ENCODE peak calls at places on chromosomes 1 and 21, in six cellular contexts. E is A549, N is upper lobe of right lung, B is brain microvascular endothelial cell, X is mesendoderm, W is GM23248. T is an unnamed sample.

GRCh38 chr1:100458925-100459814 is 78.8 kb upstream of the GPR88 start:
- DNase-seq in E (peak), N (peak), B (peak), X (peak), W (peak), T (peak)

GRCh38 chr1:114103992-114104391 is 49.7 kb downstream of the SYT6 start:
- DNase-seq in E (no peak), N (no peak), B (no peak), X (no peak), W (no peak), T (no peak)

GRCh38 chr1:226492738-226493137 is 55.8 kb upstream of the STUM start:
- DNase-seq in E (no peak), N (no peak), B (no peak), X (no peak), W (no peak), T (no peak)

GRCh38 chr1:12636098-12636950 is 7.6 kb upstream of the AADACL4 start:
- DNase-seq in E (no peak), N (no peak), B (peak), X (peak), W (peak), T (peak)

GRCh38 chr1:19597463-19598309 is 46.4 kb upstream of the NBL1 start:
- DNase-seq in E (peak), N (no peak), B (peak), X (peak), W (peak), T (no peak)

GRCh38 chr1:11496551-11497080 is 17.7 kb downstream of the DISP3 start:
- DNase-seq in E (no peak), N (no peak), B (no peak), X (no peak), W (no peak), T (no peak)

GRCh38 chr1:87155180-87155579 is 173.5 kb upstream of the LMO4 start:
- DNase-seq in E (no peak), N (no peak), B (no peak), X (no peak), W (no peak), T (no peak)

GRCh38 chr1:22636369-22636768 is at the start of gene C1QA:
- DNase-seq in E (no peak), N (peak), B (no peak), X (no peak), W (no peak), T (peak)

GRCh38 chr1:35660581-35661473 is 19.5 kb upstream of the PSMB2 start:
- DNase-seq in E (peak), N (no peak), B (peak), X (peak), W (peak), T (no peak)

GRCh38 chr1:81226603-81226928 is 574.2 kb upstream of the ADGRL2 start:
- DNase-seq in E (no peak), N (no peak), B (no peak), X (no peak), W (no peak), T (no peak)

GRCh38 chr1:232355162-232356006 is 274.5 kb downstream of the SIPA1L2 start:
- DNase-seq in E (no peak), N (no peak), B (no peak), X (no peak), W (no peak), T (no peak)

GRCh38 chr1:51044834-51045233 is 57.2 kb upstream of the C1orf185 start:
- DNase-seq in E (no peak), N (no peak), B (no peak), X (no peak), W (peak), T (no peak)

GRCh38 chr1:203796223-203796747 is 862 bp downstream of the ZBED6 start:
- DNase-seq in E (peak), N (peak), B (peak), X (peak), W (peak), T (no peak)

GRCh38 chr1:113905435-113905861 is 322 bp downstream of the DCLRE1B start:
- DNase-seq in E (no peak), N (no peak), B (no peak), X (peak), W (peak), T (peak)

GRCh38 chr1:29837306-29837646 is 601.0 kb downstream of the PTPRU start:
- DNase-seq in E (no peak), N (no peak), B (no peak), X (no peak), W (no peak), T (peak)

GRCh38 chr1:10046356-10047085 is 13.8 kb downstream of the UBE4B start:
- DNase-seq in E (no peak), N (no peak), B (no peak), X (no peak), W (peak), T (no peak)

GRCh38 chr1:182185822-182186756 is 124.6 kb upstream of the ZNF648 start:
- DNase-seq in E (peak), N (no peak), B (peak), X (peak), W (peak), T (no peak)

GRCh38 chr1:53982034-53982761 is 35.8 kb downstream of the LDLRAD1 start:
- DNase-seq in E (no peak), N (no peak), B (peak), X (peak), W (peak), T (no peak)

GRCh38 chr21:39316062-39316461 is 2.6 kb upstream of the BRWD1 start:
- DNase-seq in E (no peak), N (no peak), B (no peak), X (no peak), W (peak), T (no peak)

GRCh38 chr21:35338281-35338680 is 289.2 kb upstream of the RUNX1 start:
- DNase-seq in E (no peak), N (no peak), B (no peak), X (peak), W (no peak), T (no peak)

GRCh38 chr1:20308569-20308968 is 17.9 kb downstream of the VWA5B1 start:
- DNase-seq in E (no peak), N (no peak), B (no peak), X (peak), W (no peak), T (no peak)

GRCh38 chr1:27144349-27144748 is 10.6 kb downstream of the SLC9A1 start:
- DNase-seq in E (no peak), N (no peak), B (no peak), X (no peak), W (no peak), T (no peak)

GRCh38 chr1:42195841-42196240 is 31.3 kb upstream of the GUCA2A start:
- DNase-seq in E (no peak), N (no peak), B (no peak), X (no peak), W (no peak), T (no peak)

GRCh38 chr1:167565922-167566321 is 12.4 kb upstream of the CREG1 start:
- DNase-seq in E (no peak), N (no peak), B (no peak), X (no peak), W (no peak), T (no peak)

GRCh38 chr1:197868751-197869501 is 33.5 kb upstream of the C1orf53 start:
- DNase-seq in E (peak), N (no peak), B (peak), X (peak), W (peak), T (no peak)

GRCh38 chr1:110138956-110139355 is 11.3 kb upstream of the SLC6A17 start:
- DNase-seq in E (no peak), N (no peak), B (no peak), X (no peak), W (no peak), T (no peak)

GRCh38 chr21:25956993-25957714 is 213.4 kb downstream of the APP start:
- DNase-seq in E (no peak), N (no peak), B (peak), X (no peak), W (peak), T (no peak)

GRCh38 chr1:55560246-55560645 is 345.1 kb upstream of the USP24 start:
- DNase-seq in E (no peak), N (no peak), B (no peak), X (no peak), W (no peak), T (no peak)

GRCh38 chr1:236159704-236160539 is 17.6 kb downstream of the GPR137B start:
- DNase-seq in E (no peak), N (peak), B (no peak), X (no peak), W (no peak), T (no peak)

GRCh38 chr1:180791806-180792205 is 120.9 kb upstream of the KIAA1614 start:
- DNase-seq in E (no peak), N (no peak), B (no peak), X (no peak), W (no peak), T (no peak)

GRCh38 chr21:43864313-43864805 is 664 bp upstream of the AGPAT3 start:
- DNase-seq in E (peak), N (peak), B (no peak), X (peak), W (peak), T (no peak)

GRCh38 chr1:209363112-209363511 is 220.4 kb upstream of the CAMK1G start:
- DNase-seq in E (no peak), N (no peak), B (no peak), X (no peak), W (no peak), T (no peak)
- H3K27ac ChIP-seq in E (no peak), N (no peak), B (no peak), X (no peak), W (no peak), T (no peak)

DNA sequence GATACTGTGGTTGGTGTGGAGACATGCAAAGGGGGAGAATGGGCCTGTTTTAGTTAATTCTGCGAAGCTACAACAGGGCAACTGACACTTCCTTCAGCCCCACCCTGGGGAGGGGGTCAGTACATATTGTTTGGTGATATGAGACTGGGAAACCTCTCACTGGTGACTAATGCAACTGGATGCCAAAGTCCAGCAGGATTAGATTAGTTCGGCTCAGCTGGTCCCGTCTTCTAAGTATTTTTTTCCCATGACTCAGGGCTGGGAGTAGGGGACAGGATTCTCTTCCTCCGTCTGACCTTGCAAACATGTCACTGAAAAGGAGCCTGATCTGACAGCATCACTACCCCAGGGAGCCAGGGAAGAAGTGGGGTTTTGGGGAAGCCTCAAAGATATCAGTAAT is 42.9 kb downstream of the PLXNA2 start:
- DNase-seq in E (peak), N (no peak), B (peak), X (no peak), W (peak), T (peak)
- H3K27ac ChIP-seq in E (peak), N (peak), B (peak), X (no peak), W (peak), T (peak)

GRCh38 chr1:155379877-155380192 is 59.1 kb downstream of the RUSC1 start:
- DNase-seq in E (no peak), N (no peak), B (no peak), X (no peak), W (no peak), T (no peak)

GRCh38 chr1:155379180-155379876 is 58.6 kb downstream of the RUSC1 start:
- DNase-seq in E (peak), N (no peak), B (peak), X (peak), W (peak), T (no peak)
- H3K27ac ChIP-seq in E (no peak), N (peak), B (peak), X (no peak), W (peak), T (peak)

DNA sequence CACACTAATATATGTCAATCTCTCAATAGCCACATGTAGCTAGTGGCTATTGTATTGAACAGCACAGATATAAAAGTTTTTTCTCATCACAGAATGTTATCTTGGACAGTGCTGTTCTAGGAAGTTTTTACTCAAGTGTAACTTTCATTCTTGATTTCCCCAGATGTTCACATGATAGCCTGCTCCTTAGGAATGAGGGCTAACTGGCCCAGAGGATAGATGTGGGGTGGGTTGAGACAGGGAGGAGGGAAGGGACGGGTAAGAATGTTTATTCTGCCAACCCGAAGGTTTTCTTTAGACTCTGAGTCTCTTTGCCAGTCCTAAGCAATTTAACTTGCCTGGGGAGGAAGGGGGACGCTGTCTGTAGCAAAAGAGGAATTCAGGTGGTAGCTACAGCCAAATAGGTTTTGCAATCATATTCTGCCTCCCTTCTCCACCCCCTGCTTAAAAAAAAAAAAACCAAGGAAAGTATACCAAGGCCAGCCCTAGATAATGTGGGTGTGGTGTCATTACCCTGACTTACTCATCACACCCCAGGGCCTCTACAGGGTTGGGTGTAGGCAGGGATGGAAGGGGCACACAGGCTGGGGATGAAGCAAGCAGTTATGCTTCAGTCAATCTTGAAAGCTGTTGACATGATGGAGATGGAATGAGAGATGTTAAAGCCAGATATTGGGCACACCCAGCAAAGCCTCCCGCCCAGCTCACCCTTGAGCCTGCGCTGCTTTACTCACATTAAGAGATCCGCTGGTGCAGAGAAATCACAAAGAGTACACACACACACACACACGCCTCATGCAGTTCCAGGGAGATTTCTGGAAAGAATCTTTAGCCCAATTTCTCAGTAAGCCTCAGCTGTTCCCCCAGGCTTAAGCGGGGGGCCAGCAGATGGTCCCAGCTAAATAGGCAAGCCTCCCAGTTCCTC is 59.9 kb downstream of the PLXNA2 start:
- DNase-seq in E (peak), N (no peak), B (peak), X (no peak), W (peak), T (peak)
- H3K27ac ChIP-seq in E (peak), N (peak), B (peak), X (no peak), W (peak), T (peak)

GRCh38 chr1:67816506-67816905 is 16.8 kb downstream of the GNG12 start:
- DNase-seq in E (no peak), N (no peak), B (no peak), X (no peak), W (no peak), T (no peak)

GRCh38 chr1:67816096-67816493 is 17.2 kb downstream of the GNG12 start:
- DNase-seq in E (no peak), N (no peak), B (no peak), X (no peak), W (no peak), T (no peak)

GRCh38 chr1:67812225-67812624 is 21.0 kb downstream of the GNG12 start:
- DNase-seq in E (no peak), N (no peak), B (no peak), X (no peak), W (no peak), T (no peak)

GRCh38 chr1:67815303-67816095 is 17.8 kb downstream of the GNG12 start:
- DNase-seq in E (no peak), N (no peak), B (no peak), X (no peak), W (no peak), T (no peak)

GRCh38 chr1:67814121-67814772 is 19.0 kb downstream of the GNG12 start:
- DNase-seq in E (no peak), N (no peak), B (no peak), X (no peak), W (peak), T (no peak)
- H3K27ac ChIP-seq in E (no peak), N (peak), B (no peak), X (no peak), W (peak), T (no peak)

DNA sequence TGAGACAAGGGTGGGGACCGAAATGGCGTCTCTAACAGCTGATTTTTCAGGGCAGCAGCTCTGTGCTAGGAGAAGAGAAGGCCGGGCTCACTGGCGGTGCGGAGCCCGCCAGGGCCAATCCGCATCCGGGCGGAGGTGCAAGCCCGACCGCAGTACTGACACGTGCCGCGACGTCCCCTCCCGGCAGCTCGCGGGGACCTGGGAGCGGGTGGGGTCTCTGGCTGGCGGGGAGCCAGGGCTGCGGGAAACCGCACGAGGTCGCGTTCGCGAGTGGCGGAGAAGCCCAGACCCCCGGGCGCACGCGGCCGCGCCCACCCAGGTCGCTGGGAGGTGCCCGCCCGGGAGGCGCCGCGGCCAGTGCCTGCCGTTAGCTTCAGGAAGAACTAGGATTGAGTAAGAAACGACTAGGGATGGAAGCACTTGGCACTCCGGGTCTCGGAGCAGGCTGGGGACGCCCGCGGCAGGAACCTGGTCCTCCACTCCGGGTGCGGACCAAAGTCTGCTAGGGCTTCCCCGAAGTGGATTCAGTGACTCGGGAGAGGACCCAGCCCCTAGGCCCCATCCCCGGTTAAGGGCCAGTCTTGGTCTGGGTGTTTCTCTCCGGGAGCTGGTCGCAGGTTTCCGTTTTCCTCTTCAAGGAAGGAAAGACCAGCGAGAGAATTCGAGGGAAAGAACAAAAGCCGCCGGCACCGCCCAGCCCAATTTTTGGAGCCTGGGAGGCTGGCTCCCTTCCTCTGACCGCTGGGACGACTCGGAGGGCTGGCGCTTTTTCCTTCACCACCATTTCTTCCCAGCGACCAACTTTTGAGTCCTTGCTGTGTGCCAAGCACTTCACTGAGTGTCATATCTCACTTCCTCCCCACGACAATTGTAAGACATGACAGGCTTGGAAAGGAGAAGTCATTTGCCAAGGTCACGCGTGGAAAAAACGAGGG is 16.7 kb upstream of the STMN1 start:
- DNase-seq in E (peak), N (peak), B (peak), X (peak), W (peak), T (peak)
- H3K27ac ChIP-seq in E (peak), N (peak), B (peak), X (peak), W (peak), T (peak)

GRCh38 chr1:214898718-214899117 is 183.8 kb upstream of the KCNK2 start:
- DNase-seq in E (no peak), N (no peak), B (no peak), X (no peak), W (no peak), T (no peak)
- H3K27ac ChIP-seq in E (no peak), N (no peak), B (no peak), X (no peak), W (no peak), T (no peak)

T was measured in right atrium auricular region.